ENCODE peak calls at places on chromosomes 16 and 17, in four cellular contexts. W is aorta, F is mesendoderm, D is ureter. Z is an unnamed sample.

GRCh38 chr17:72976971-72977767 is 115.3 kb downstream of the SLC39A11 start:
- DNase-seq in W (no peak), D (peak; percentile 50), F (peak; percentile 72), Z (peak; percentile 39)

GRCh38 chr16:14125030-14125681 is 54.0 kb downstream of the MRTFB start:
- DNase-seq in F (no peak), W (no peak), D (no peak), Z (no peak)

GRCh38 chr16:50071075-50071671 is 5.4 kb downstream of the HEATR3 start:
- DNase-seq in W (no peak), D (no peak), F (no peak), Z (no peak)

GRCh38 chr17:74160656-74161500 is 42.6 kb upstream of the RPL38 start:
- DNase-seq in F (no peak), W (no peak), D (no peak), Z (no peak)

GRCh38 chr16:30949655-30950515 is 1.0 kb downstream of the ORAI3 start:
- DNase-seq in D (peak; percentile 92), F (peak; percentile 94), W (peak; percentile 88), Z (peak; percentile 93)

GRCh38 chr17:70011750-70012149 is 63.3 kb upstream of the KCNJ16 start:
- DNase-seq in W (no peak), D (no peak), F (no peak), Z (no peak)

GRCh38 chr17:68961204-68961893 is 6.2 kb upstream of the ABCA8 start:
- DNase-seq in F (peak; percentile 4), W (no peak), D (no peak), Z (no peak)

GRCh38 chr16:61555718-61556441 is 480.4 kb downstream of the CDH8 start:
- DNase-seq in W (no peak), D (no peak), F (no peak), Z (no peak)

GRCh38 chr17:28328325-28328724 is 6.9 kb downstream of the IFT20 start:
- DNase-seq in F (no peak), D (peak; percentile 32), W (no peak), Z (no peak)

GRCh38 chr17:78883090-78883532 is 19.9 kb downstream of the CEP295NL start:
- DNase-seq in W (peak; percentile 93), D (peak; percentile 72), F (peak; percentile 86), Z (no peak)

GRCh38 chr17:33667052-33667509 is 374.0 kb upstream of the ASIC2 start:
- DNase-seq in D (peak; percentile 54), W (no peak), F (no peak), Z (no peak)

GRCh38 chr16:27096375-27096774 is 29.6 kb downstream of the C16orf82 start:
- DNase-seq in W (no peak), D (no peak), F (no peak), Z (no peak)

GRCh38 chr17:82702161-82702932 is 3.8 kb upstream of the RAB40B start:
- DNase-seq in W (no peak), D (no peak), F (no peak), Z (no peak)

GRCh38 chr17:34275881-34276280 is 5.9 kb downstream of the CCL7 start:
- DNase-seq in D (no peak), W (no peak), F (no peak), Z (no peak)

GRCh38 chr17:11278984-11279270 is 37.9 kb downstream of the SHISA6 start:
- DNase-seq in F (no peak), W (no peak), D (no peak), Z (no peak)

GRCh38 chr17:10631048-10631700 is 25.9 kb downstream of the MYH3 start:
- DNase-seq in W (no peak), F (peak; percentile 30), D (no peak), Z (peak; percentile 57)

GRCh38 chr17:50872710-50873424 is 6.7 kb upstream of the TOB1 start:
- DNase-seq in D (no peak), W (no peak), F (no peak), Z (no peak)

GRCh38 chr16:74740795-74741304 is 33.8 kb downstream of the FA2H start:
- DNase-seq in W (no peak), F (no peak), D (peak; percentile 87), Z (no peak)

GRCh38 chr16:52257534-52257933 is 289.4 kb downstream of the TOX3 start:
- DNase-seq in D (no peak), W (no peak), F (no peak), Z (no peak)

GRCh38 chr17:7465481-7466275 is 13.8 kb downstream of the ZBTB4 start:
- DNase-seq in F (no peak), D (no peak), W (no peak), Z (no peak)

Z was measured in ELF-1.